ENCODE peak calls at places on chromosomes 5 and 9, in ten cellular contexts. H, P, M, C, Q, B, O, G, E and X are unnamed samples.
A peak's percentile ranks its signal among the peaks of the same experiment; 100 is the strongest.

GRCh38 chr5:153491408-153491807 is 938 bp downstream of the GRIA1 start:
- DNase-seq in B (no peak), M (no peak), G (no peak), C (no peak), Q (no peak), P (no peak), H (no peak), O (no peak), E (no peak), X (no peak)

GRCh38 chr5:1701884-1702283 is 97.8 kb downstream of the MRPL36 start:
- DNase-seq in E (no peak), G (no peak), B (no peak), C (no peak), P (no peak), Q (no peak), M (no peak), O (no peak), H (no peak), X (no peak)

GRCh38 chr9:95383845-95384244 is 66.3 kb upstream of the FANCC start:
- DNase-seq in M (no peak), C (no peak), B (no peak), E (no peak), Q (no peak), H (no peak), P (no peak), G (no peak), O (no peak), X (no peak)

GRCh38 chr5:83914662-83915418 is 194.2 kb upstream of the HAPLN1 start:
- DNase-seq in G (no peak), E (no peak), P (no peak), M (no peak), B (no peak), H (no peak), Q (no peak), O (no peak), C (no peak), X (no peak)

GRCh38 chr9:80086386-80086785 is 514.6 kb downstream of the TLE4 start:
- DNase-seq in H (no peak), E (no peak), C (no peak), Q (no peak), P (no peak), M (no peak), O (no peak), B (no peak), G (no peak), X (no peak)

GRCh38 chr5:43589310-43589709 is 13.7 kb upstream of the NNT start:
- DNase-seq in P (no peak), C (no peak), E (no peak), B (no peak), O (no peak), H (no peak), G (no peak), M (no peak), Q (no peak), X (no peak)

GRCh38 chr9:87874320-87874655 is 8.4 kb upstream of the SPATA31E1 start:
- DNase-seq in C (no peak), B (no peak), H (no peak), E (no peak), M (no peak), G (no peak), Q (no peak), O (no peak), P (no peak), X (no peak)

GRCh38 chr5:178511173-178511572 is 79.0 kb downstream of the COL23A1 start:
- DNase-seq in M (no peak), O (no peak), E (no peak), P (no peak), G (no peak), B (no peak), H (no peak), C (no peak), Q (no peak), X (no peak)

GRCh38 chr5:130104895-130105684 is 200.8 kb downstream of the CHSY3 start:
- DNase-seq in O (no peak), E (no peak), C (no peak), Q (no peak), B (no peak), H (no peak), G (no peak), P (no peak), M (no peak), X (no peak)

GRCh38 chr9:94802795-94803194 is 76.3 kb downstream of the AOPEP start:
- DNase-seq in C (no peak), H (no peak), E (no peak), M (peak; percentile 44), G (no peak), B (no peak), O (no peak), P (no peak), Q (no peak), X (no peak)

GRCh38 chr5:175378444-175379028 is 65.4 kb downstream of the DRD1 start:
- DNase-seq in P (no peak), C (no peak), Q (no peak), O (no peak), E (no peak), M (peak; percentile 61), B (no peak), H (no peak), G (no peak), X (no peak)

GRCh38 chr5:81165493-81166119 is 67.5 kb upstream of the CKMT2 start:
- DNase-seq in P (no peak), E (peak; percentile 44), O (peak; percentile 78), M (peak; percentile 65), B (no peak), H (peak; percentile 57), C (peak; percentile 82), G (peak; percentile 58), Q (peak; percentile 81), X (no peak)

GRCh38 chr5:173302546-173303155 is 25.6 kb downstream of the STC2 start:
- DNase-seq in B (no peak), O (no peak), P (no peak), H (no peak), Q (no peak), E (no peak), G (no peak), C (peak; percentile 37), M (peak; percentile 81), X (no peak)

GRCh38 chr5:133705331-133705730 is 93.0 kb upstream of the FSTL4 start:
- DNase-seq in O (no peak), C (no peak), H (no peak), P (no peak), Q (no peak), B (peak; percentile 10), E (no peak), M (no peak), G (no peak), X (no peak)

GRCh38 chr9:1536522-1537170 is 478.5 kb upstream of the SMARCA2 start:
- DNase-seq in C (no peak), P (no peak), B (no peak), O (no peak), M (no peak), Q (no peak), E (no peak), G (no peak), H (no peak), X (no peak)

GRCh38 chr5:149549461-149550266 is 1.6 kb downstream of the CSNK1A1 start:
- DNase-seq in M (peak; percentile 61), Q (peak; percentile 41), G (no peak), P (no peak), H (peak; percentile 85), B (no peak), O (peak; percentile 22), C (peak; percentile 71), E (peak; percentile 34), X (peak; percentile 57)

GRCh38 chr9:35385042-35385441 is 104.9 kb upstream of the RUSC2 start:
- DNase-seq in Q (peak; percentile 31), H (no peak), O (no peak), E (no peak), M (peak; percentile 81), C (peak; percentile 38), P (no peak), G (no peak), B (no peak), X (no peak)

GRCh38 chr9:127574089-127574921 is 37.8 kb upstream of the STXBP1 start:
- DNase-seq in G (peak; percentile 73), P (no peak), M (no peak), Q (no peak), C (no peak), O (no peak), E (no peak), H (no peak), B (no peak), X (peak; percentile 76)
- TF ChIP-seq CTCF in G (no peak), P (no peak), M (no peak), Q (no peak), C (no peak), O (no peak), E (no peak), H (no peak), B (no peak), X (no peak)

GRCh38 chr9:133563286-133564213 is 29.0 kb downstream of the ADAMTSL2 start:
- DNase-seq in P (no peak), E (peak; percentile 42), M (peak; percentile 79), Q (no peak), B (peak; percentile 84), C (no peak), O (no peak), G (no peak), H (no peak), X (peak; percentile 72)
- H3K4me3 ChIP-seq in P (no peak overlapping the region), E (no peak overlapping the region), M (no peak overlapping the region), Q (no peak overlapping the region), B (no peak overlapping the region), C (no peak overlapping the region), O (no peak overlapping the region), G (no peak overlapping the region), H (no peak overlapping the region), X (no peak overlapping the region)

GRCh38 chr9:112887377-112887776 is 3.3 kb downstream of the SLC46A2 start:
- DNase-seq in C (peak; percentile 59), Q (peak; percentile 77), H (peak; percentile 20), P (no peak), G (peak; percentile 71), B (no peak), O (peak; percentile 19), M (no peak), E (no peak), X (no peak)
- TF ChIP-seq CTCF in C (peak; percentile 60), Q (peak; percentile 34), H (peak; percentile 67), P (no peak), G (peak; percentile 41), B (no peak), O (no peak), M (no peak), E (no peak), X (no peak)

GRCh38 chr9:126745574-126746411 is 59.0 kb upstream of the ZBTB43 start:
- DNase-seq in O (no peak), B (no peak), Q (no peak), P (no peak), C (no peak), E (no peak), H (no peak), M (no peak), G (no peak), X (no peak)

GRCh38 chr9:126738553-126738952 is 66.3 kb upstream of the ZBTB43 start:
- DNase-seq in C (no peak), E (no peak), Q (no peak), G (no peak), M (no peak), B (no peak), H (no peak), P (no peak), O (no peak), X (no peak)

DNA sequence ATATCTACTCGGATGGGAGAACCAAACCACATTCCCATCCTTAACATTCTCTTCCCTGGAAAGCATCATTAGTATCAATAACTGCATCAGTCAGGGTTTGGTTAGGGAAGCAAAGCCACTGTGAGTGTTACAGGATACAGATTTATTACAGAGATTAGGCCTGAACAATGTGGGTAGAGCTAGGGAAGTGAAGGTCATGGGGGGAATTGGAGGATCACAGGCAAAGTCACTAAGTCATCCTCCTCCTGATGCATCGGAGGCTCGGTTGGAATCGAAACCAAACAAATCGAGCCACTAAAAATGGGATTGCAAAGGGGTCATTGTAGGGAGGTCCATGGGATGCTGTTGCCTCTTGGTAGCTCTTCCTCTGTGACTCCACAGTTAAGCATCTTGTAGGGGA is 61.8 kb upstream of the ZBTB43 start:
- DNase-seq in H (no peak), E (no peak), O (no peak), B (no peak), M (no peak), Q (no peak), G (no peak), P (no peak), C (no peak), X (no peak)
- H3K4me3 ChIP-seq in H (no peak overlapping the region), E (no peak overlapping the region), O (no peak overlapping the region), B (no peak overlapping the region), M (no peak overlapping the region), Q (no peak overlapping the region), G (no peak overlapping the region), P (no peak overlapping the region), C (no peak overlapping the region), X (no peak overlapping the region)